ENCODE peak calls at places on chromosome 15, in four cellular contexts. One of them, this sample, is unnamed.

GRCh38 chr15:38555686-38556334 is 8.8 kb downstream of the RASGRP1 start:
- DNase-seq in ovary: no peak
- DNase-seq in gastrocnemius medialis: no peak
- DNase-seq in spleen: no peak
- DNase-seq in this sample: no peak

GRCh38 chr15:38991126-38991525 is 426.5 kb upstream of the RASGRP1 start:
- DNase-seq in ovary: no peak
- DNase-seq in gastrocnemius medialis: no peak
- DNase-seq in spleen: no peak
- DNase-seq in this sample: no peak

GRCh38 chr15:65406402-65407000 is 16.2 kb downstream of the IGDCC4 start:
- DNase-seq in ovary: no peak
- DNase-seq in gastrocnemius medialis: no peak
- DNase-seq in spleen: no peak
- DNase-seq in this sample: no peak

GRCh38 chr15:70508561-70509281 is 254.6 kb downstream of the UACA start:
- DNase-seq in ovary: no peak
- DNase-seq in gastrocnemius medialis: peak
- DNase-seq in spleen: peak
- DNase-seq in this sample: no peak

GRCh38 chr15:57509965-57510364 is 81.7 kb upstream of the MYZAP start:
- DNase-seq in ovary: no peak
- DNase-seq in gastrocnemius medialis: no peak
- DNase-seq in spleen: no peak
- DNase-seq in this sample: no peak

GRCh38 chr15:25783607-25784131 is 79.5 kb downstream of the ATP10A start:
- DNase-seq in ovary: no peak
- DNase-seq in gastrocnemius medialis: no peak
- DNase-seq in spleen: no peak
- DNase-seq in this sample: peak

GRCh38 chr15:38564557-38565286 is at the start of gene RASGRP1:
- DNase-seq in ovary: peak
- DNase-seq in gastrocnemius medialis: no peak
- DNase-seq in spleen: peak
- DNase-seq in this sample: peak

GRCh38 chr15:91857224-91857585 is 3.7 kb downstream of the SLCO3A1 start:
- DNase-seq in ovary: no peak
- DNase-seq in gastrocnemius medialis: no peak
- DNase-seq in spleen: no peak
- DNase-seq in this sample: no peak

GRCh38 chr15:56341201-56341600 is 24.0 kb upstream of the TEX9 start:
- DNase-seq in ovary: no peak
- DNase-seq in gastrocnemius medialis: no peak
- DNase-seq in spleen: no peak
- DNase-seq in this sample: no peak

GRCh38 chr15:52805351-52806283 is 15.5 kb upstream of the ONECUT1 start:
- DNase-seq in ovary: no peak
- DNase-seq in gastrocnemius medialis: no peak
- DNase-seq in spleen: peak
- DNase-seq in this sample: no peak

GRCh38 chr15:40108061-40108854 is 421 bp downstream of the BMF start:
- DNase-seq in ovary: peak
- DNase-seq in gastrocnemius medialis: peak
- DNase-seq in spleen: no peak
- DNase-seq in this sample: peak
- TF ChIP-seq POLR2A in ovary: peak
- TF ChIP-seq POLR2A in gastrocnemius medialis: peak
- TF ChIP-seq POLR2A in spleen: no peak
- TF ChIP-seq POLR2A in this sample: no peak

GRCh38 chr15:82263350-82263749 is 732 bp downstream of the SAXO2 start:
- DNase-seq in ovary: no peak
- DNase-seq in gastrocnemius medialis: no peak
- DNase-seq in spleen: no peak
- DNase-seq in this sample: no peak

DNA sequence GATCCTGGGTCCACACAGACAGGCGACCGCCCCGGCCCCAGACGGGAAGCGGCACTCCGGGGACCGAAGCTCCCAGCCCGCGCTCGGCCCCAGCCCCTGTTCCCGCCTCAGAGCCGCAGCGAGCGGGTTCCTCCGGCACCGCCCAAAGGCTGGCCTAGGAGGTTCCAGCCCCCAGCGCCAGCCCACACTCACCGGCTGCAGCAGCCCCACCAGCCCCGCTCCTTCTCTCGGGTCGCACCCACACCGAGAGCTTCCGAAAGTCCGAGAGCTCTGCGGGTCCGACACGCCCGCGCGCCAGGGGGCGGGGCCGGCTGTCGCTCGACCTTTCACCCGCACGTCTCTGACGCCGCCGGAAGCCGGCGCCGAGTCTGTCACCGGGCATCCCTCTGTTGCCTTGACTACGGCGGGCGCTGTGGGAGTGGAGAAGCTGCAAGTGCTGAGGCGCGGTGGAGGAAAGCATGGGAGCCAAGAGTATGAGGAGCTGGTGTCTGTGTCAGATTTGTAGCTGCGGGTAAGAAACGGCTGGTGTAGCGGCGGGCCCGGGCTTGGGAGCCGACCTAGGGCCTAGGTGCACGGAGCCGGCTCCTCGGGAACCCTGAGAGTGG is at the start of the genes EFL1 and SAXO2:
- DNase-seq in ovary: peak
- DNase-seq in gastrocnemius medialis: peak
- DNase-seq in spleen: peak
- DNase-seq in this sample: peak
- TF ChIP-seq POLR2A in ovary: no peak
- TF ChIP-seq POLR2A in gastrocnemius medialis: peak
- TF ChIP-seq POLR2A in spleen: peak
- TF ChIP-seq POLR2A in this sample: peak

GRCh38 chr15:67066041-67067021 is 929 bp downstream of the SMAD3 start:
- DNase-seq in ovary: peak
- DNase-seq in gastrocnemius medialis: no peak
- DNase-seq in spleen: peak
- DNase-seq in this sample: peak
- TF ChIP-seq POLR2A in ovary: no peak
- TF ChIP-seq POLR2A in gastrocnemius medialis: no peak
- TF ChIP-seq POLR2A in spleen: no peak
- TF ChIP-seq POLR2A in this sample: no peak

GRCh38 chr15:94230886-94231727 is at the start of gene MCTP2:
- DNase-seq in ovary: peak
- DNase-seq in gastrocnemius medialis: no peak
- DNase-seq in spleen: peak
- DNase-seq in this sample: peak
- TF ChIP-seq POLR2A in ovary: no peak
- TF ChIP-seq POLR2A in gastrocnemius medialis: no peak
- TF ChIP-seq POLR2A in spleen: peak
- TF ChIP-seq POLR2A in this sample: peak

GRCh38 chr15:49145651-49146609 is 9.5 kb downstream of the COPS2 start:
- DNase-seq in ovary: no peak
- DNase-seq in gastrocnemius medialis: no peak
- DNase-seq in spleen: no peak
- DNase-seq in this sample: peak
- TF ChIP-seq POLR2A in ovary: no peak
- TF ChIP-seq POLR2A in gastrocnemius medialis: no peak
- TF ChIP-seq POLR2A in spleen: no peak
- TF ChIP-seq POLR2A in this sample: no peak

GRCh38 chr15:40470423-40471104 is at the start of gene CHST14:
- DNase-seq in ovary: peak
- DNase-seq in gastrocnemius medialis: no peak
- DNase-seq in spleen: peak
- DNase-seq in this sample: peak
- TF ChIP-seq POLR2A in ovary: no peak
- TF ChIP-seq POLR2A in gastrocnemius medialis: peak
- TF ChIP-seq POLR2A in spleen: no peak
- TF ChIP-seq POLR2A in this sample: no peak

DNA sequence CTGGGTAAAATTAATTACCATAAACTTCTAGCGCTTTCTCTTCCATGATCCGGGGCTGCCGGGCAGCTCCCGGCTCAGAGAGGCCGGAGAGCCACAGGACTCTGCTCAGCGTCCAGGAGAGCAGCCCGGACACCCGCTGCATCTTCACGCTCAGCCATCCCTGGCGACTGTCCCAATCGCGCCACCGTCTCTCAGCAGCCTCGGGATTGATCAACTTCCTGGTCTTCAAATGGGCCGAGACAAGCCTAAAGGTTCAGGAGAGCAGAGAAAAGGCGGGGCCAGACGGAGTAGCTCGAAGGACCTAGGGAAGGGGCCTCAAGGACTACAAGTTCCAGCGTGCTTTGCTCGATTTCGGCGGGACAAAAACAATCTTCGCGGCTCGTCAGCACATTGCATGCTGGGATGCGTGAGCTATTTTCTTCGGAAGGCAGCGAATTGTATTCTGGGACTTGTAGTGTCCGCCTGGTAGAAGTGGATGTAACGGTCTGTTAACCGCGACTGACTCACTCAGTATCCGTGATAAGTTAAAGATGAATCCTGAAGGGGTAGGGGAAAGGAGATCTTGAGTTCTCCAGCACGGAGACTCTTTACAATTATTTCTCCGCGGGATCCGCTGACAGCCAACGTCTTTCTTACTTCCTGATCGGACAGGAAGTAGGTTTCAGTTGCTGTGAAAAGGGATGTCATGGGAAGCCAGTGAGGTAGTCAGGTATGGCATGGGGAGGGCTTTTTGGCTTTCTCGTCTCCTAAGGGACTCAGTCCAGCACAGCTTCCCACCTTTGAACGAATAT is at the start of gene CIAO2A:
- DNase-seq in ovary: peak
- DNase-seq in gastrocnemius medialis: peak
- DNase-seq in spleen: peak
- DNase-seq in this sample: peak
- TF ChIP-seq POLR2A in ovary: no peak
- TF ChIP-seq POLR2A in gastrocnemius medialis: peak
- TF ChIP-seq POLR2A in spleen: peak
- TF ChIP-seq POLR2A in this sample: peak

GRCh38 chr15:31297221-31297879 is 29.3 kb upstream of the KLF13 start:
- DNase-seq in ovary: no peak
- DNase-seq in gastrocnemius medialis: no peak
- DNase-seq in spleen: peak
- DNase-seq in this sample: no peak

GRCh38 chr15:31298707-31299172 is 27.9 kb upstream of the KLF13 start:
- DNase-seq in ovary: no peak
- DNase-seq in gastrocnemius medialis: no peak
- DNase-seq in spleen: peak
- DNase-seq in this sample: peak

GRCh38 chr15:31299588-31300207 is 26.9 kb upstream of the KLF13 start:
- DNase-seq in ovary: no peak
- DNase-seq in gastrocnemius medialis: no peak
- DNase-seq in spleen: no peak
- DNase-seq in this sample: peak

GRCh38 chr15:31296304-31297220 is 30.1 kb upstream of the KLF13 start:
- DNase-seq in ovary: no peak
- DNase-seq in gastrocnemius medialis: no peak
- DNase-seq in spleen: peak
- DNase-seq in this sample: peak

DNA sequence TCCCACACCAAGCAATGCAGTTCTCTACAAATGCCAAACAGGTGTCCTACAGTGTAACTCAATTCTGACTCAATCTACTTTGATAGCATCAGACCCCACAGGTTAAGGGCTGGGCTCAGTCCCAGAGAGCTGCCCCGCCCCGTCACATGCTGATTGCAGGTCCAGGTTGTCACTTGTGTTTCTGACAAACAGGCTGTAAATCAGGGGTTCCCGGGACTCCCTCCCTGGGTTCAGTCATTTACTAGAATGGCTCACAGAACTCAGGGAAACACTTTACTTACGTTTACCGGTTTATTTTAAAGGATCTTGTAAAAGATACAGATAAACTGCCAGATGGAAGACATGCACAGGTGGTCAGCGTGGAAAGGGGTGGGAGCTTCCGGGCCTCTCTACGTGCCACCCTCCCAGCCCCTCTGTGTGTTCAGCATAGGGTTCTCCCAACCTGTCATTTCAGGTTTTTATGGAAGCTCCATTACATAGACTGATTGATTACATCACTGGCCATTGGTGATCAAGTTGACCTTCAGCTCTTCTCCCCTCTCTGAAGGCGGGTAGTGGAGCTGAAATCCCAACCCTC is 28.7 kb upstream of the KLF13 start:
- DNase-seq in ovary: no peak
- DNase-seq in gastrocnemius medialis: no peak
- DNase-seq in spleen: peak
- DNase-seq in this sample: peak
- TF ChIP-seq POLR2A in ovary: no peak
- TF ChIP-seq POLR2A in gastrocnemius medialis: no peak
- TF ChIP-seq POLR2A in spleen: no peak
- TF ChIP-seq POLR2A in this sample: no peak

DNA sequence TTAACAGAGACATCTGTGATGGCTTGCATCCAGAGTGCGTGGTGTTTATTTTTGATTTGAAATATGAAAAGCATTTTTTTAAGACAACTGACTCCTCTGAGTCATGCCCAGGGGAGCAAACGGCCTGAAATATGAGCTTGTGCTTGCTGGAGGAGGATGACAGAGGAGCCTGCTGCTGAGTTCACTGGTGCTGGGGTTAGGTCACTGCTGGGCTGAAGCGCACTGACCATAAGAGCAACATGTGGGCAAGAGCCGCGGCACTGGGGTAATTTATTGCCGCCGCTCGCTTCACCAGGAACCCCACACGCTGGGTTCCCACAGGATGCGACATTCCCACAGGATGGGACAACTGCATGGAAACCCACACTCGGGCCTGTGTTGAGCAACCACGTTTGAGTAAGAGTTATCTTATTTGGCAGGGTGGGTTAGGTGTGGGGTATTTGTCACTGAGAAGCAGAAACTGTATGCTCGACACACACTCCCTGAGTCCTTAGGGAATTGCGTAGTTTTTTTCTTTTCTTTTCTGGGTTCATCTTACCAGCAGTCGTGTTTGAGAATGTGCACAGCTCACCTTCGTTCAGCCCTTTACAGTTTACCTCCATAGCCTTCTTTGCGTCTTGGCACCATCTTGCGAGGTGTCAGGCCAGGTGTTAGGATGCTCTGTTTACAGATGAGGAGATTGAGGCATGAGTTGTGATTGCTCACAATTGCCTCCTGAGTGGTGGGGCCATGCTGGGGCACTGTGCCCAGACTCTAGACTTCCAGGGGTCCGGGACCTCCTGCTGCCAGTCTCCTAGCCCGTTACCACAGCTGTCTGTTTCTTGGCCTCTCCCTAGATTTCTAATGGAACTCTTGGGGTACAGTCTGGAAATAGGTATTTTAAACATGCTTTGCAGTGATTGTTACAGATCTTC is 60.4 kb downstream of the SMAD3 start:
- DNase-seq in ovary: peak
- DNase-seq in gastrocnemius medialis: peak
- DNase-seq in spleen: peak
- DNase-seq in this sample: no peak
- TF ChIP-seq POLR2A in ovary: no peak
- TF ChIP-seq POLR2A in gastrocnemius medialis: peak
- TF ChIP-seq POLR2A in spleen: no peak
- TF ChIP-seq POLR2A in this sample: no peak

GRCh38 chr15:89998141-89998661 is 2.9 kb upstream of the ZNF710 start:
- DNase-seq in ovary: no peak
- DNase-seq in gastrocnemius medialis: no peak
- DNase-seq in spleen: no peak
- DNase-seq in this sample: peak
- TF ChIP-seq POLR2A in ovary: no peak
- TF ChIP-seq POLR2A in gastrocnemius medialis: no peak
- TF ChIP-seq POLR2A in spleen: no peak
- TF ChIP-seq POLR2A in this sample: no peak